ENCODE peak calls at places on chromosomes 11 and 22, in six cellular contexts. S is GM23338, P is HCT116, L is stomach, N is prostate gland, M is endothelial cell of umbilical vein. I is an unnamed sample.

GRCh38 chr11:8101421-8101820 is 20.4 kb downstream of the TUB start:
- DNase-seq in S (no peak), P (no peak), L (peak; percentile 9), N (no peak), M (no peak), I (no peak)

GRCh38 chr11:88709567-88709966 is 356.2 kb downstream of the GRM5 start:
- DNase-seq in S (peak; percentile 11), P (no peak), L (no peak), N (no peak), M (peak; percentile 15), I (no peak)

GRCh38 chr22:41574847-41575381 is 14.1 kb downstream of the CSDC2 start:
- DNase-seq in S (no peak), P (no peak), L (peak; percentile 49), N (no peak), M (no peak), I (no peak)

GRCh38 chr11:8808226-8808585 is 102.8 kb upstream of the AKIP1 start:
- DNase-seq in S (no peak), P (no peak), L (no peak), N (no peak), M (no peak), I (no peak)

GRCh38 chr22:28882878-28883656 is at the start of gene ZNRF3:
- DNase-seq in S (peak; percentile 94), P (peak; percentile 83), L (peak; percentile 95), N (peak; percentile 96), M (peak; percentile 79), I (peak; percentile 72)

GRCh38 chr11:66727282-66727882 is 1.6 kb downstream of the SPTBN2 start:
- DNase-seq in S (peak; percentile 61), P (no peak), L (peak; percentile 34), N (no peak), M (peak; percentile 27), I (no peak)

GRCh38 chr11:100672483-100673038 is 14.5 kb upstream of the ARHGAP42 start:
- DNase-seq in S (no peak), P (no peak), L (no peak), N (no peak), M (no peak), I (no peak)

GRCh38 chr22:30325065-30325720 is 1.5 kb downstream of the TBC1D10A start:
- DNase-seq in S (peak; percentile 30), P (no peak), L (peak; percentile 48), N (peak; percentile 76), M (no peak), I (no peak)

GRCh38 chr11:125331357-125331756 is 164.7 kb downstream of the FEZ1 start:
- DNase-seq in S (no peak), P (no peak), L (no peak), N (no peak), M (no peak), I (no peak)

GRCh38 chr11:119734788-119735187 is 5.8 kb upstream of the NECTIN1 start:
- DNase-seq in S (no peak), P (no peak), L (no peak), N (no peak), M (peak; percentile 30), I (no peak)

GRCh38 chr11:111205622-111206385 is 39.7 kb upstream of the POU2AF2 start:
- DNase-seq in S (no peak), P (no peak), L (no peak), N (no peak), M (no peak), I (no peak)

GRCh38 chr11:34614334-34615113 is 6.4 kb upstream of the EHF start:
- DNase-seq in S (no peak), P (no peak), L (no peak), N (no peak), M (no peak), I (no peak)

GRCh38 chr11:112425121-112425520 is 164.5 kb upstream of the PLET1 start:
- DNase-seq in S (no peak), P (no peak), L (no peak), N (no peak), M (no peak), I (no peak)

GRCh38 chr22:50298937-50299656 is 8.3 kb downstream of the PLXNB2 start:
- DNase-seq in S (peak; percentile 60), P (no peak), L (peak; percentile 58), N (no peak), M (no peak), I (no peak)

GRCh38 chr11:77446911-77447629 is 26.8 kb downstream of the PAK1 start:
- DNase-seq in S (no peak), P (no peak), L (no peak), N (no peak), M (no peak), I (no peak)

GRCh38 chr11:24253237-24253760 is 243.6 kb upstream of the LUZP2 start:
- DNase-seq in S (no peak), P (no peak), L (no peak), N (no peak), M (peak; percentile 71), I (no peak)

GRCh38 chr11:60700689-60701508 is 1.5 kb downstream of the MS4A8 start:
- DNase-seq in S (peak; percentile 88), P (peak; percentile 35), L (peak; percentile 40), N (peak; percentile 21), M (peak; percentile 24), I (no peak)

GRCh38 chr11:118956094-118956846 is at the start of gene UPK2:
- DNase-seq in S (peak; percentile 94), P (peak; percentile 78), L (peak; percentile 93), N (peak; percentile 83), M (peak; percentile 68), I (peak; percentile 98)

GRCh38 chr22:17130199-17130598 is 9.0 kb upstream of the TMEM121B start:
- DNase-seq in S (no peak), P (no peak), L (no peak), N (no peak), M (no peak), I (no peak)

GRCh38 chr11:304915-305833 is 2.4 kb upstream of the IFITM2 start:
- DNase-seq in S (peak; percentile 94), P (no peak), L (peak; percentile 65), N (peak; percentile 69), M (peak; percentile 78), I (no peak)

GRCh38 chr11:46504817-46505613 is 88.8 kb downstream of the AMBRA1 start:
- DNase-seq in S (no peak), P (no peak), L (no peak), N (no peak), M (peak; percentile 29), I (no peak)

GRCh38 chr11:111370902-111371578 is 8.0 kb downstream of the POU2AF1 start:
- DNase-seq in S (no peak), P (no peak), L (no peak), N (no peak), M (no peak), I (no peak)

GRCh38 chr11:12704049-12704448 is 29.8 kb downstream of the TEAD1 start:
- DNase-seq in S (no peak), P (no peak), L (no peak), N (no peak), M (peak; percentile 39), I (no peak)

GRCh38 chr11:74371269-74372039 is 26.8 kb downstream of the PGM2L1 start:
- DNase-seq in S (no peak), P (no peak), L (no peak), N (no peak), M (peak; percentile 75), I (no peak)

GRCh38 chr11:19393941-19394340 is 153.2 kb upstream of the E2F8 start:
- DNase-seq in S (no peak), P (no peak), L (no peak), N (no peak), M (no peak), I (no peak)

GRCh38 chr22:45892681-45893461 is 84.1 kb downstream of the WNT7B start:
- DNase-seq in S (no peak), P (no peak), L (no peak), N (no peak), M (no peak), I (no peak)

GRCh38 chr11:68076371-68077042 is 37.7 kb downstream of the TCIRG1 start:
- DNase-seq in S (no peak), P (no peak), L (no peak), N (no peak), M (peak; percentile 23), I (no peak)

GRCh38 chr11:74009675-74010305 is 905 bp upstream of the UCP3 start:
- DNase-seq in S (no peak), P (no peak), L (no peak), N (no peak), M (no peak), I (no peak)

GRCh38 chr22:37741312-37741795 is 44.5 kb downstream of the TRIOBP start:
- DNase-seq in S (peak; percentile 45), P (no peak), L (peak; percentile 76), N (no peak), M (no peak), I (no peak)
- TF ChIP-seq POLR2AphosphoS5 in S (no peak), P (peak; percentile 10), L (peak; percentile 96), N (peak; percentile 28), M (no peak), I (no peak)

GRCh38 chr22:49052023-49052538 is 775.6 kb downstream of the BRD1 start:
- DNase-seq in S (no peak), P (no peak), L (no peak), N (no peak), M (no peak), I (no peak)
- TF ChIP-seq POLR2AphosphoS5 in S (no peak), P (no peak), L (no peak), N (no peak), M (no peak), I (no peak)

GRCh38 chr22:22720201-22720723 is 75.8 kb downstream of the GGTLC2 start:
- DNase-seq in S (peak; percentile 77), P (peak; percentile 67), L (no peak), N (no peak), M (peak; percentile 69), I (peak; percentile 33)

GRCh38 chr22:22717723-22718122 is 73.3 kb downstream of the GGTLC2 start:
- DNase-seq in S (no peak), P (no peak), L (no peak), N (no peak), M (no peak), I (no peak)

GRCh38 chr22:22721681-22722309 is 77.4 kb downstream of the GGTLC2 start:
- DNase-seq in S (no peak), P (no peak), L (no peak), N (no peak), M (no peak), I (no peak)

GRCh38 chr22:22716136-22716535 is 71.7 kb downstream of the GGTLC2 start:
- DNase-seq in S (no peak), P (no peak), L (no peak), N (no peak), M (no peak), I (no peak)

GRCh38 chr22:22720724-22721261 is 76.4 kb downstream of the GGTLC2 start:
- DNase-seq in S (no peak), P (no peak), L (no peak), N (no peak), M (no peak), I (peak; percentile 37)
- TF ChIP-seq POLR2AphosphoS5 in S (no peak), P (no peak), L (no peak), N (no peak), M (no peak), I (no peak)

DNA sequence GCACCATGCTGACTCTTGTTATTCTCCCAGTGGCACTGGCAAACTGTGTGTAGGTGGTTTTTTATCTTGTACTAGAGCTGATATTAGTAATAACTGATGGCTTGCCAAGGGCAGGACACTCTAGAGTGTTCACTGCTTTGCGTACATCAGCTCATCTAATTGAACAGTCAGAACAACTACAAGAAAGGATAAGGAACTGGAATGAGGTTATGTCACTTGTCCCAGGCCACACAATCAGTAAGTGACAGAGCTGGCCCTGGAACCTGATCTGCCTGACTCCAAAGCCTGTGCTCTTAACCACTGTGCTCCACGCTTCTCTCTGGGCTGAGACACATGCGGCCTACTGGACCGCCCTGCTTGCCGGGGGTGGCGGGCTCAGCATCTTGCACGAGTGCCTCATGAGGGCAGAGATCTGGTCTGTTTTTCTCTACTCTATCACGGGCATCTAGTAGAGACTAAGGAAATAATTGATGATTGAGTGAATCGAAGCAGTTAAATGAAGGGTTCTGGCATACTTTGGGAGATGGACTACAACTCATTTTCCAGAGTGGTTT is 155.9 kb upstream of the SORL1-AS1 start:
- DNase-seq in S (no peak), P (no peak), L (no peak), N (no peak), M (no peak), I (no peak)
- TF ChIP-seq POLR2AphosphoS5 in S (no peak), P (no peak), L (no peak), N (no peak), M (no peak), I (no peak)

I was measured in GM12892.